ENCODE peak calls at places on chromosomes 11 and 22, in six cellular contexts. One of them, this sample, is unnamed.

GRCh38 chr11:46296520-46297448 is 19.3 kb downstream of the CREB3L1 start:
- DNase-seq in body of pancreas: peak
- DNase-seq in H7: peak
- DNase-seq in A549: no peak
- DNase-seq in aorta: peak
- DNase-seq in effector memory CD4-positive, alpha-beta T cell: no peak
- DNase-seq in this sample: peak

GRCh38 chr11:86818466-86819282 is 18.3 kb downstream of the PRSS23 start:
- DNase-seq in aorta: no peak
- DNase-seq in H7: peak
- DNase-seq in A549: peak
- DNase-seq in effector memory CD4-positive, alpha-beta T cell: no peak
- DNase-seq in body of pancreas: no peak
- DNase-seq in this sample: no peak

GRCh38 chr22:25388866-25389540 is 169.6 kb downstream of the CRYBB2 start:
- DNase-seq in H7: no peak
- DNase-seq in aorta: no peak
- DNase-seq in body of pancreas: no peak
- DNase-seq in effector memory CD4-positive, alpha-beta T cell: no peak
- DNase-seq in A549: no peak
- DNase-seq in this sample: no peak

GRCh38 chr11:29019960-29020683 is 911.9 kb downstream of the METTL15 start:
- DNase-seq in effector memory CD4-positive, alpha-beta T cell: no peak
- DNase-seq in H7: peak
- DNase-seq in A549: peak
- DNase-seq in aorta: no peak
- DNase-seq in body of pancreas: peak
- DNase-seq in this sample: peak

GRCh38 chr22:46738642-46738960 is 549 bp upstream of the CERK start:
- DNase-seq in H7: peak
- DNase-seq in A549: no peak
- DNase-seq in body of pancreas: no peak
- DNase-seq in aorta: no peak
- DNase-seq in effector memory CD4-positive, alpha-beta T cell: no peak
- DNase-seq in this sample: peak

GRCh38 chr11:66317322-66317765 is 500 bp upstream of the CD248 start:
- DNase-seq in aorta: no peak
- DNase-seq in H7: peak
- DNase-seq in A549: no peak
- DNase-seq in effector memory CD4-positive, alpha-beta T cell: no peak
- DNase-seq in body of pancreas: no peak
- DNase-seq in this sample: peak

GRCh38 chr11:11179239-11179638 is 173.8 kb downstream of the CSNK2A3 start:
- DNase-seq in H7: no peak
- DNase-seq in A549: peak
- DNase-seq in body of pancreas: no peak
- DNase-seq in effector memory CD4-positive, alpha-beta T cell: no peak
- DNase-seq in aorta: no peak
- DNase-seq in this sample: no peak

GRCh38 chr22:36982136-36982535 is 37.1 kb downstream of the TST start:
- DNase-seq in effector memory CD4-positive, alpha-beta T cell: no peak
- DNase-seq in A549: no peak
- DNase-seq in aorta: no peak
- DNase-seq in body of pancreas: no peak
- DNase-seq in H7: no peak
- DNase-seq in this sample: no peak

GRCh38 chr11:84437129-84438123 is 1151.3 kb upstream of the CCDC90B start:
- DNase-seq in H7: peak
- DNase-seq in A549: peak
- DNase-seq in body of pancreas: peak
- DNase-seq in aorta: no peak
- DNase-seq in effector memory CD4-positive, alpha-beta T cell: no peak
- DNase-seq in this sample: peak

GRCh38 chr22:46537946-46538815 is 761 bp upstream of the CELSR1 start:
- DNase-seq in effector memory CD4-positive, alpha-beta T cell: no peak
- DNase-seq in H7: peak
- DNase-seq in body of pancreas: no peak
- DNase-seq in aorta: no peak
- DNase-seq in A549: peak
- DNase-seq in this sample: peak

GRCh38 chr22:19657252-19658056 is 56.8 kb upstream of the SEPTIN5 start:
- DNase-seq in H7: no peak
- DNase-seq in aorta: no peak
- DNase-seq in body of pancreas: no peak
- DNase-seq in effector memory CD4-positive, alpha-beta T cell: no peak
- DNase-seq in A549: no peak
- DNase-seq in this sample: peak
- H3K4me3 ChIP-seq in H7: no peak
- H3K4me3 ChIP-seq in aorta: no peak
- H3K4me3 ChIP-seq in body of pancreas: no peak
- H3K4me3 ChIP-seq in effector memory CD4-positive, alpha-beta T cell: no peak
- H3K4me3 ChIP-seq in A549: no peak
- H3K4me3 ChIP-seq in this sample: no peak

GRCh38 chr11:4606231-4607015 is 1.6 kb downstream of the TRIM68 start:
- DNase-seq in body of pancreas: peak
- DNase-seq in A549: no peak
- DNase-seq in H7: no peak
- DNase-seq in aorta: no peak
- DNase-seq in effector memory CD4-positive, alpha-beta T cell: no peak
- DNase-seq in this sample: no peak
- H3K4me3 ChIP-seq in body of pancreas: no peak
- H3K4me3 ChIP-seq in A549: no peak
- H3K4me3 ChIP-seq in H7: no peak
- H3K4me3 ChIP-seq in aorta: no peak
- H3K4me3 ChIP-seq in effector memory CD4-positive, alpha-beta T cell: no peak
- H3K4me3 ChIP-seq in this sample: no peak

DNA sequence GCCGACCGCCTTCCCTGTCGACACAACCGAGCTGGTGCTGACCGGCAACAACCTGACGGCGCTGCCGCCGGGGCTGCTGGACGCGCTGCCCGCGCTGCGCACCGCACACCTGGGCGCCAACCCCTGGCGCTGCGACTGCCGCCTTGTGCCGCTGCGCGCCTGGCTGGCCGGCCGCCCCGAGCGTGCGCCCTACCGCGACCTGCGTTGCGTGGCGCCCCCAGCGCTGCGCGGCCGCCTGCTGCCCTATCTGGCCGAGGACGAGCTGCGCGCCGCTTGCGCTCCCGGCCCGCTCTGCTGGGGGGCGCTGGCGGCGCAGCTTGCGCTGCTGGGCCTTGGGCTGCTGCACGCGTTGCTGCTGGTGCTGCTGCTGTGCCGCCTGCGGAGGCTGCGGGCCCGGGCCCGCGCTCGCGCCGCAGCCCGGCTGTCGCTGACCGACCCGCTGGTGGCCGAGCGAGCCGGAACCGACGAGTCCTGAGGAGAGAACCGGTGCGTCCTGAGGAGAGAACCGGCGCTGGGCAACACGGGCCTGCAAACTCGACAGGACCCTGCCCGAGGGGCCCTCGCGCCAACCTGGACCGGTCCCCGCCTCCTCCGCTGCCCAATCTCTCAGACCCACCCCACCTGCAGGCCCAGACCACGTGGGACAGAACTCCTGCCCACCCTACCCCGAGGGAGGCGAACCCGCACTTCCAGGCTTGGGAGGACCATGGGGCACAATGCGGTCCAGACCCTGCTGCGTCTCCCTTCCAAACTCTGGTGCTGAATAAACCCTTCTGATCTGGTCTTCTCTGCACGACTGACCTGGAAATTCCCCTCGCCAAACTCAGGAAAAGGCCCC is 870 bp downstream of the GP1BB start:
- DNase-seq in effector memory CD4-positive, alpha-beta T cell: no peak
- DNase-seq in aorta: no peak
- DNase-seq in A549: peak
- DNase-seq in body of pancreas: peak
- DNase-seq in H7: peak
- DNase-seq in this sample: peak
- H3K4me3 ChIP-seq in effector memory CD4-positive, alpha-beta T cell: no peak
- H3K4me3 ChIP-seq in aorta: no peak
- H3K4me3 ChIP-seq in A549: peak
- H3K4me3 ChIP-seq in body of pancreas: no peak
- H3K4me3 ChIP-seq in H7: peak
- H3K4me3 ChIP-seq in this sample: no peak

DNA sequence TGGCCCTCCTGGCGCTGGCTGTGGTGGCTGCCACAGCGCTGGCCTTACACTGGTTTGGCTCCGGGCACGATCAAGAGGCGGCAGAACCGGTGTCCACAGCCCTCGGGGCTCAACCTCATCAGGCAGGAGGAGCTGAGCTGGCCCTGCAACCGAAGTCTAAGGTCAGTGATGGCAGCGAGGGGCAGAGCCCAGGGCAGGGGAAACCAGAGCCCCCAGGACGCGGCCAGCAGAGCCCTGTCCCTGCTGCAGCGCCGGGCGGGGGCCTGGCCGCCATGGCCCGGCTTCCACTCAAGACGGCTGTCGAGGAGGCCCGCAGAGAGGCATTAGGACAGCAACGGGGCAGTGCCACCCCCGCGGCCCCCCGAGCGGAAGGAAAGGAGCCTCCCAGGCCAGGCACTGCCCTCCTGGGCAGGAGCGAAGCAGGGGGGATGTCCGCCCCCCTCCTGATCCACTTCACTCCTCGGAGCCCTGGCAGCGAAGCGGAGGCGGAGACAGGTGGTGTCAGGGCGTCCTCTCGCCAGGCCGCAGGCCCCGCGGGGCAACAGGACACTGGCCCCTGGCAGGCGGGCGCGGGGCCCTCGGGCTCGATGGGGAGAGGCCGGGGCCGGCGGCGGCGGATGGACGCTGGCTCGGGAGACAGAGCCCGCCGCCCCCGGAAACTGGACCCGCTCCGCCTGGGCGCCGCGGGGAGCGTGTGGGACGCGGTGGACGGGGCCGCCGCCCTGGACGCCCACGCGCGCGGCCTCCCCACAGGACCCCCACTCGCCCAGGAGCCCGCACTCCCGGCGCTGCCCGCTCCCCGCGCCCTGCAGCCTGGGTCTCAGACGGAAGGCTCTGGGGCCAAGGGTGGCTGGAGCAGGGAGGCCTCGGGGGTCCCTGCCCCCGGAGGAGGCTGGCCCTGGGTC is 879 bp downstream of the KLHDC7B start:
- DNase-seq in H7: peak
- DNase-seq in A549: no peak
- DNase-seq in body of pancreas: no peak
- DNase-seq in aorta: peak
- DNase-seq in effector memory CD4-positive, alpha-beta T cell: no peak
- DNase-seq in this sample: peak
- H3K4me3 ChIP-seq in H7: no peak
- H3K4me3 ChIP-seq in A549: no peak
- H3K4me3 ChIP-seq in body of pancreas: no peak
- H3K4me3 ChIP-seq in aorta: no peak
- H3K4me3 ChIP-seq in effector memory CD4-positive, alpha-beta T cell: no peak
- H3K4me3 ChIP-seq in this sample: no peak